ENCODE peak calls at places on chromosomes 13 and 19, in ten cellular contexts. D, T, W, A, X, Q, V, Y, F and H are unnamed samples.

GRCh38 chr19:13029893-13030292 is 34.6 kb downstream of the NFIX start:
- DNase-seq in D (no peak), T (peak), W (no peak), A (peak), X (no peak), Q (no peak), V (peak), Y (no peak), F (no peak), H (no peak)

GRCh38 chr13:99265823-99266426 is 7.7 kb upstream of the GPR18 start:
- DNase-seq in D (peak), T (no peak), W (no peak), A (no peak), X (no peak), Q (peak), V (peak), Y (no peak), F (no peak), H (no peak)

GRCh38 chr19:5680083-5680436 is 256 bp downstream of the MICOS13 start:
- DNase-seq in D (peak), T (no peak), W (peak), A (no peak), X (peak), Q (no peak), V (no peak), Y (no peak), F (no peak), H (no peak)

GRCh38 chr13:106619688-106620555 is 52.0 kb upstream of the ARGLU1 start:
- DNase-seq in D (peak), T (peak), W (no peak), A (peak), X (no peak), Q (peak), V (peak), Y (peak), F (peak), H (no peak)

GRCh38 chr13:36766295-36766694 is 52.7 kb upstream of the RFXAP start:
- DNase-seq in D (peak), T (no peak), W (no peak), A (no peak), X (no peak), Q (peak), V (no peak), Y (no peak), F (no peak), H (no peak)

GRCh38 chr13:75797256-75797655 is 161.1 kb downstream of the LMO7 start:
- DNase-seq in D (no peak), T (no peak), W (no peak), A (no peak), X (no peak), Q (no peak), V (no peak), Y (no peak), F (no peak), H (no peak)

GRCh38 chr19:19110410-19111137 is 27.7 kb downstream of the TMEM161A start:
- DNase-seq in D (peak), T (peak), W (no peak), A (peak), X (no peak), Q (no peak), V (no peak), Y (no peak), F (no peak), H (peak)

GRCh38 chr13:59690857-59691500 is 472.7 kb downstream of the DIAPH3 start:
- DNase-seq in D (peak), T (no peak), W (no peak), A (no peak), X (no peak), Q (peak), V (no peak), Y (no peak), F (no peak), H (no peak)

GRCh38 chr19:41409288-41409687 is 11.7 kb downstream of the BCKDHA start:
- DNase-seq in D (no peak), T (peak), W (peak), A (no peak), X (no peak), Q (peak), V (no peak), Y (peak), F (no peak), H (no peak)

GRCh38 chr19:45782162-45782623 is at the start of gene DMPK:
- DNase-seq in D (no peak), T (no peak), W (no peak), A (no peak), X (no peak), Q (no peak), V (no peak), Y (no peak), F (no peak), H (no peak)

GRCh38 chr19:4571305-4571917 is 11.9 kb upstream of the SEMA6B start:
- DNase-seq in D (no peak), T (no peak), W (no peak), A (no peak), X (no peak), Q (no peak), V (no peak), Y (no peak), F (no peak), H (no peak)

GRCh38 chr13:95256086-95256485 is 45.2 kb downstream of the ABCC4 start:
- DNase-seq in D (peak), T (no peak), W (no peak), A (no peak), X (no peak), Q (peak), V (no peak), Y (no peak), F (no peak), H (no peak)

GRCh38 chr19:2333027-2333806 is 4.7 kb downstream of the SPPL2B start:
- DNase-seq in D (no peak), T (no peak), W (no peak), A (no peak), X (no peak), Q (no peak), V (peak), Y (peak), F (no peak), H (peak)

GRCh38 chr19:37014456-37014855 is 63.8 kb upstream of the ZNF420 start:
- DNase-seq in D (no peak), T (no peak), W (no peak), A (no peak), X (no peak), Q (no peak), V (no peak), Y (no peak), F (no peak), H (no peak)

GRCh38 chr13:99666146-99666805 is 165.0 kb downstream of the TM9SF2 start:
- DNase-seq in D (no peak), T (no peak), W (no peak), A (no peak), X (no peak), Q (no peak), V (no peak), Y (no peak), F (no peak), H (no peak)

GRCh38 chr13:46490129-46490528 is 62.8 kb upstream of the LRCH1 start:
- DNase-seq in D (no peak), T (peak), W (no peak), A (no peak), X (no peak), Q (no peak), V (no peak), Y (no peak), F (no peak), H (no peak)

GRCh38 chr13:21671793-21672680 is 1.2 kb downstream of the FGF9 start:
- DNase-seq in D (no peak), T (peak), W (no peak), A (no peak), X (no peak), Q (no peak), V (no peak), Y (no peak), F (no peak), H (no peak)

GRCh38 chr19:55305491-55305890 is 19.6 kb downstream of the TMEM150B start:
- DNase-seq in D (no peak), T (peak), W (no peak), A (peak), X (no peak), Q (no peak), V (peak), Y (peak), F (peak), H (no peak)

GRCh38 chr19:42370068-42370520 is 20.0 kb downstream of the CNFN start:
- DNase-seq in D (no peak), T (peak), W (no peak), A (no peak), X (no peak), Q (no peak), V (no peak), Y (no peak), F (no peak), H (peak)